ENCODE peak calls at places on chromosomes 12 and 14, in five cellular contexts. One of them, this sample, is unnamed. For H3K27me3 and H3K36me3, the result is how much of the 10 kb centered on the place peaks cover.

GRCh38 chr14:67567654-67568053 is 32.4 kb downstream of the PIGH start:
- DNase-seq in endothelial cell of umbilical vein: no peak
- DNase-seq in fibroblast of lung: no peak
- DNase-seq in SK-N-SH: no peak
- DNase-seq in lung: no peak
- DNase-seq in this sample: no peak

GRCh38 chr14:89085154-89086059 is 261.0 kb downstream of the TTC8 start:
- DNase-seq in endothelial cell of umbilical vein: no peak
- DNase-seq in SK-N-SH: no peak
- DNase-seq in lung: no peak
- DNase-seq in fibroblast of lung: no peak
- DNase-seq in this sample: no peak

GRCh38 chr14:80977103-80977728 is 21.8 kb downstream of the TSHR start:
- DNase-seq in endothelial cell of umbilical vein: no peak
- DNase-seq in fibroblast of lung: no peak
- DNase-seq in lung: no peak
- DNase-seq in SK-N-SH: no peak
- DNase-seq in this sample: peak

GRCh38 chr14:62216121-62216520 is 453.9 kb downstream of the SNAPC1 start:
- DNase-seq in lung: no peak
- DNase-seq in fibroblast of lung: no peak
- DNase-seq in SK-N-SH: no peak
- DNase-seq in endothelial cell of umbilical vein: no peak
- DNase-seq in this sample: no peak

GRCh38 chr12:100545092-100545491 is 28.4 kb upstream of the GAS2L3 start:
- DNase-seq in SK-N-SH: no peak
- DNase-seq in endothelial cell of umbilical vein: no peak
- DNase-seq in lung: no peak
- DNase-seq in fibroblast of lung: peak
- DNase-seq in this sample: no peak

GRCh38 chr12:57605308-57606015 is 838 bp downstream of the DTX3 start:
- DNase-seq in endothelial cell of umbilical vein: no peak
- DNase-seq in SK-N-SH: peak
- DNase-seq in lung: no peak
- DNase-seq in fibroblast of lung: no peak
- DNase-seq in this sample: peak

GRCh38 chr14:39452680-39453079 is 20.4 kb upstream of the FBXO33 start:
- DNase-seq in SK-N-SH: no peak
- DNase-seq in endothelial cell of umbilical vein: no peak
- DNase-seq in fibroblast of lung: no peak
- DNase-seq in lung: no peak
- DNase-seq in this sample: no peak

GRCh38 chr12:88247241-88247643 is 105.1 kb downstream of the TMTC3 start:
- DNase-seq in endothelial cell of umbilical vein: peak
- DNase-seq in lung: no peak
- DNase-seq in SK-N-SH: no peak
- DNase-seq in fibroblast of lung: peak
- DNase-seq in this sample: no peak

DNA sequence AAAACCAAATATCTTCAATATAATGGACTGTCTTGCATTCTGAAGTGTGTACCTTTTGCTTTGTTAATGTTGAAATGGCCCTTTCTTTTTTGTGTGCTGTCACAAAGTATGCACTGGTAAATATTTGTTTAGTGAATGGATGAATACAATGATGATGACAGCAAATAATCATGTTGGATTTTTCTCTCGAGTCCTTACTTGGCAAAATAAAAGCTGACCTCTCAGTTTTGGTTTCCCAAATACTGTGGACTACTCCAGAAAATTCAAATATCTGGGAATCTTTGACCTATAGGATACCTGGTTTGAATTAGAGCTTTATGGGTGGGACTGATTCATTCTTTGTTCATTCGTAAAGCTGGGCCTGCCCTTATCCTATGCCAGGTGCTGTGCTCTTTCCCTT is 5.5 kb downstream of the UBE3B start:
- DNase-seq in fibroblast of lung: no peak
- DNase-seq in SK-N-SH: no peak
- DNase-seq in lung: no peak
- DNase-seq in endothelial cell of umbilical vein: no peak
- DNase-seq in this sample: no peak
- H3K4me3 ChIP-seq in fibroblast of lung: no peak
- H3K4me3 ChIP-seq in SK-N-SH: no peak
- H3K4me3 ChIP-seq in lung: no peak
- H3K4me3 ChIP-seq in endothelial cell of umbilical vein: no peak
- H3K4me3 ChIP-seq in this sample: no peak

GRCh38 chr12:52019123-52019770 is 12.5 kb downstream of the TAMALIN start:
- DNase-seq in fibroblast of lung: no peak
- DNase-seq in endothelial cell of umbilical vein: no peak
- DNase-seq in lung: no peak
- DNase-seq in SK-N-SH: no peak
- DNase-seq in this sample: no peak
- H3K27me3 ChIP-seq in fibroblast of lung: under half
- H3K27me3 ChIP-seq in endothelial cell of umbilical vein: under half
- H3K27me3 ChIP-seq in lung: under half
- H3K27me3 ChIP-seq in SK-N-SH: under half
- H3K27me3 ChIP-seq in this sample: under half

GRCh38 chr12:41184864-41185263 is 3.3 kb upstream of the PDZRN4 start:
- DNase-seq in fibroblast of lung: no peak
- DNase-seq in endothelial cell of umbilical vein: no peak
- DNase-seq in SK-N-SH: no peak
- DNase-seq in lung: no peak
- DNase-seq in this sample: no peak
- H3K36me3 ChIP-seq in fibroblast of lung: under half
- H3K36me3 ChIP-seq in endothelial cell of umbilical vein: under half
- H3K36me3 ChIP-seq in SK-N-SH: under half
- H3K36me3 ChIP-seq in lung: under half
- H3K36me3 ChIP-seq in this sample: under half

DNA sequence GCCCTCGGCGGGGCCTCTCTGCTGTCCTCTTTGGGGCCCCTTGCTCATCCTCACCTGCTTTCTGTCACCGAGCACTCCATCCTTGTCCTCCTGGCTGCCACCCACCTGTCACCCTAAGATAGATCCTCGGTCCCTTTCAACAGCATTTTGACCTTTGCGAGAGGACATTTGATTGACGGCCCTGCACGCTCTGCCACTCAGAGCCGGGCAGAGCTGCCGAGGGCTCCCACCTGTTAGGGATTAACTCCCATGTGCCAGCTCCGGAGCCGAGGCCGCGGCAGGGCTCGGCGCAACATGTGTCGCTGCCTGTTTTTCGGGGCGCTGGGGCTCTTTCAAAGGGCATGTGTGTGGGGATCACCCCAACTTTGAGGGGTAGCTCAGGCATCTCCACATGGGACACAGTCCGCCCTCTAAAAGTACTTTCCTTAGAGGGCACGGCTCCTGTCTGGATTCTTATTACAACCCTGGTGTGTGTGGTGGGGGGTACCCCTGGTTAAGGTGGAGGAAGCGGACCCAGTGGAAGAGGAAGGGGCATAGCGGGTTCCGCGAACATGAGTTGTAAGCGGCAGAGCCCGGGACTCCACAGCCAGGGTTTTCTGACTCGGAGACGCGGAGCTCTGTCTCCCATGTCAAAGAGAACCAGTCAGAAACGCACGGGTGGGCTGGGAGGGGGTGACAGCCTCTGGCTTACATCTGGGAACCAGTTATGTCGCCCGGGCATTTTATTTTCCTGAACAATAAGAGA is 800 bp upstream of the MEG3 start:
- DNase-seq in SK-N-SH: no peak
- DNase-seq in lung: no peak
- DNase-seq in fibroblast of lung: peak
- DNase-seq in endothelial cell of umbilical vein: no peak
- DNase-seq in this sample: no peak
- H3K4me3 ChIP-seq in SK-N-SH: no peak
- H3K4me3 ChIP-seq in lung: no peak
- H3K4me3 ChIP-seq in fibroblast of lung: peak
- H3K4me3 ChIP-seq in endothelial cell of umbilical vein: peak
- H3K4me3 ChIP-seq in this sample: no peak

DNA sequence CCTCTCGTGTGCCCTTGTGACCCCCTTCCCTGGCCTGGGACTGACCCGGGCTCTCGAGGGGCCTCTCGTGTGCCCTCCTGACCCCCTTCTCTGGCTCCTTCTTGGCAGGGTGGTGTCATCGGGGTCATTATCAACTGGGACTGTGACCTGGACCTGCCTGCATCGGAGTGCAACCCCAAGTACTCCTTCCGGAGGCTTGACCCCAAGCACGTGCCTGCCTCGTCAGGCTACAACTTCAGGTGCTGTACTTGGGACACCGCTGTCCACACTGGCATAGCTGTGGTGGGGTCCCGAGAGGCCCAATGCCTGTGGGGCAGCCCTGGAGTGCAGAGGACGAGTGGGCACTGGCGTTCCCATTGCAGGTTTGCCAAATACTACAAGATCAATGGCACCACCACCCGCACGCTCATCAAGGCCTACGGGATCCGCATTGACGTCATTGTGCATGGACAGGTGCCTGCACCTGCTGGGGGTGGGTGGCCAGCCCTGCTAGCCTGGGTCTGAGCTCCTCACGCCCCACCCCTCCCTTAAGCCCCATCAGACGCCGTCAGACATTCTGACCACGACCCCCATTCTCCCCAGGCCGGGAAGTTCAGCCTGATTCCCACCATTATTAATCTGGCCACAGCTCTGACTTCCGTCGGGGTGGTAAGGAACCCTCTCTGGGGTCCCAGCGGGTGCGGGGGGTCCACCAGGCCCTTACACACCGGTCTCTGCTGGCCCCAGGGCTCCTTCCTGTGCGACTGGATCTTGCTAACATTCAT is 2.5 kb downstream of the P2RX2 start:
- DNase-seq in fibroblast of lung: no peak
- DNase-seq in SK-N-SH: no peak
- DNase-seq in endothelial cell of umbilical vein: no peak
- DNase-seq in lung: no peak
- DNase-seq in this sample: no peak
- H3K27me3 ChIP-seq in fibroblast of lung: under half
- H3K27me3 ChIP-seq in SK-N-SH: under half
- H3K27me3 ChIP-seq in endothelial cell of umbilical vein: under half
- H3K27me3 ChIP-seq in lung: under half
- H3K27me3 ChIP-seq in this sample: under half

GRCh38 chr12:119318811-119319210 is 15.7 kb upstream of the CCDC60 start:
- DNase-seq in SK-N-SH: no peak
- DNase-seq in lung: no peak
- DNase-seq in endothelial cell of umbilical vein: no peak
- DNase-seq in fibroblast of lung: no peak
- DNase-seq in this sample: no peak
- H3K36me3 ChIP-seq in SK-N-SH: under half
- H3K36me3 ChIP-seq in lung: under half
- H3K36me3 ChIP-seq in endothelial cell of umbilical vein: under half
- H3K36me3 ChIP-seq in fibroblast of lung: under half
- H3K36me3 ChIP-seq in this sample: under half

DNA sequence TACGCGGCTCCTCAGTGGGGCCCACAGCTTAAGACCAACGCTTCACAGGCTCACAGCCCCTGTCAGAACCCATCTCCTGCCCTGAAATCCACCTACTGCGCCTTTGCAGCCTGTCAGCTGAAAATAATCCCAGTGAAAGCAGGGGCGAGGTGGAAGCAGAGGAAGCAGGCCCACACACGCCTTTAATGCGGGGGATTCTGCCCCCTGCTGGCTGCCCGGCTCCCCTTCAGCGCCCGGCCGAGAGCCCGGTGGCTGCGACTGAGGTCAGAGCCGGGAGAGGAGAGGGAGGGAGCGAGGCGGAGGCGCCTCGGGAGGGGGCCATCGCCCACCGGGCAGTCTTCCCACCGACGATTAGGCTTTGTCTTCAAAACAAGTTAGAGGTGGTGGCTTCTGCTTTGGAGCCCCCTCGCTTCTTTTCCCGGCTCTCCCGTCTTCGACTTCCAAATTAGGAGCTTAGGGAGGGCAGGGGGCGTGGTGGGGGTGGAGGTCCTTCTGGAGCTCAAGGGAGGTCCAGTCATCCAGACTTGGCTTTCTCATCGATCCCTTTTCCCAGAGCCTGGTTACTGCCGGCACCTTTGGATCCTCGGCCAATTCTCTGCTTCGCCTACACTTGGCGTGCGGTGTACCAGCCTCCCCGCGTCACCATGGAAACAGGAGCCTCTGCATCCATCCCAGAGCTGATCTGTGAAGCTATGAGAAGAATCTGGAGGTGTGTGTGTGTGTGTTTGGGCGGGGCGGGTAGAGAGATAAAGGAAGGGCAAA is 25.2 kb upstream of the RND1 start:
- DNase-seq in SK-N-SH: peak
- DNase-seq in fibroblast of lung: peak
- DNase-seq in endothelial cell of umbilical vein: peak
- DNase-seq in lung: peak
- DNase-seq in this sample: peak
- H3K4me3 ChIP-seq in SK-N-SH: peak
- H3K4me3 ChIP-seq in fibroblast of lung: peak
- H3K4me3 ChIP-seq in endothelial cell of umbilical vein: no peak
- H3K4me3 ChIP-seq in lung: no peak
- H3K4me3 ChIP-seq in this sample: peak

GRCh38 chr14:104218361-104219180 is 80.2 kb downstream of the KIF26A start:
- DNase-seq in lung: no peak
- DNase-seq in endothelial cell of umbilical vein: no peak
- DNase-seq in SK-N-SH: no peak
- DNase-seq in fibroblast of lung: no peak
- DNase-seq in this sample: no peak
- H3K27me3 ChIP-seq in lung: under half
- H3K27me3 ChIP-seq in endothelial cell of umbilical vein: under half
- H3K27me3 ChIP-seq in SK-N-SH: under half
- H3K27me3 ChIP-seq in fibroblast of lung: under half
- H3K27me3 ChIP-seq in this sample: under half

GRCh38 chr12:48861111-48861510 is 4.6 kb downstream of the RND1 start:
- DNase-seq in SK-N-SH: no peak
- DNase-seq in lung: no peak
- DNase-seq in endothelial cell of umbilical vein: no peak
- DNase-seq in fibroblast of lung: no peak
- DNase-seq in this sample: no peak

GRCh38 chr12:48865441-48866290 is at the start of gene RND1:
- DNase-seq in fibroblast of lung: peak
- DNase-seq in endothelial cell of umbilical vein: peak
- DNase-seq in SK-N-SH: peak
- DNase-seq in lung: peak
- DNase-seq in this sample: peak

GRCh38 chr12:48865141-48865440 is 579 bp downstream of the RND1 start:
- DNase-seq in lung: no peak
- DNase-seq in endothelial cell of umbilical vein: no peak
- DNase-seq in SK-N-SH: no peak
- DNase-seq in fibroblast of lung: no peak
- DNase-seq in this sample: peak

GRCh38 chr12:48863296-48863695 is 2.4 kb downstream of the RND1 start:
- DNase-seq in lung: no peak
- DNase-seq in fibroblast of lung: no peak
- DNase-seq in endothelial cell of umbilical vein: no peak
- DNase-seq in SK-N-SH: no peak
- DNase-seq in this sample: no peak

GRCh38 chr12:48862691-48863090 is 3.0 kb downstream of the RND1 start:
- DNase-seq in SK-N-SH: no peak
- DNase-seq in lung: no peak
- DNase-seq in fibroblast of lung: no peak
- DNase-seq in endothelial cell of umbilical vein: no peak
- DNase-seq in this sample: no peak
- H3K36me3 ChIP-seq in SK-N-SH: under half
- H3K36me3 ChIP-seq in lung: under half
- H3K36me3 ChIP-seq in fibroblast of lung: under half
- H3K36me3 ChIP-seq in endothelial cell of umbilical vein: under half
- H3K36me3 ChIP-seq in this sample: under half

This sample was measured in H7.